ENCODE peak calls at places on chromosomes 4 and X, in four cellular contexts. One of them, this sample, is unnamed. For H4K20me1 and H3K4me1, the result is how much of the 10 kb centered on the place peaks cover.

GRCh38 chrX:34655496-34656258 is 1.4 kb downstream of the TMEM47 start:
- DNase-seq in GM12878: no peak
- DNase-seq in H9: no peak
- DNase-seq in IMR-90: no peak
- DNase-seq in this sample: peak

GRCh38 chrX:17167915-17168314 is 207.1 kb upstream of the NHS start:
- DNase-seq in H9: no peak
- DNase-seq in GM12878: no peak
- DNase-seq in IMR-90: no peak
- DNase-seq in this sample: no peak

GRCh38 chrX:102995316-102995715 is 58.2 kb downstream of the RAB40AL start:
- DNase-seq in H9: no peak
- DNase-seq in IMR-90: no peak
- DNase-seq in GM12878: no peak
- DNase-seq in this sample: no peak

GRCh38 chr4:15805583-15806517 is 27.7 kb downstream of the CD38 start:
- DNase-seq in IMR-90: peak
- DNase-seq in GM12878: peak
- DNase-seq in H9: peak
- DNase-seq in this sample: peak

GRCh38 chr4:63170923-63171322 is 1238.3 kb downstream of the TECRL start:
- DNase-seq in GM12878: no peak
- DNase-seq in IMR-90: no peak
- DNase-seq in H9: no peak
- DNase-seq in this sample: no peak

GRCh38 chrX:154039577-154039976 is 19.9 kb upstream of the IRAK1 start:
- DNase-seq in IMR-90: no peak
- DNase-seq in GM12878: no peak
- DNase-seq in H9: no peak
- DNase-seq in this sample: no peak

GRCh38 chr4:2251795-2252529 is 9.9 kb downstream of the MXD4 start:
- DNase-seq in GM12878: no peak
- DNase-seq in IMR-90: no peak
- DNase-seq in H9: no peak
- DNase-seq in this sample: no peak

GRCh38 chr4:87251104-87251503 is 30.7 kb upstream of the KLHL8 start:
- DNase-seq in H9: no peak
- DNase-seq in GM12878: no peak
- DNase-seq in IMR-90: no peak
- DNase-seq in this sample: peak

GRCh38 chr4:178976861-178977260 is 1534.6 kb upstream of the AGA start:
- DNase-seq in H9: no peak
- DNase-seq in IMR-90: no peak
- DNase-seq in GM12878: no peak
- DNase-seq in this sample: no peak

GRCh38 chr4:136750898-136751297 is 781.4 kb downstream of the PCDH18 start:
- DNase-seq in GM12878: no peak
- DNase-seq in IMR-90: peak
- DNase-seq in H9: no peak
- DNase-seq in this sample: no peak

GRCh38 chrX:13476384-13476783 is 93.0 kb upstream of the EGFL6 start:
- DNase-seq in H9: no peak
- DNase-seq in IMR-90: no peak
- DNase-seq in GM12878: no peak
- DNase-seq in this sample: no peak

GRCh38 chrX:38109042-38109904 is 102.9 kb downstream of the SYTL5 start:
- DNase-seq in H9: no peak
- DNase-seq in GM12878: no peak
- DNase-seq in IMR-90: no peak
- DNase-seq in this sample: no peak

GRCh38 chr4:134326866-134327265 is 125.3 kb upstream of the PABPC4L start:
- DNase-seq in H9: no peak
- DNase-seq in IMR-90: no peak
- DNase-seq in GM12878: no peak
- DNase-seq in this sample: no peak

GRCh38 chr4:138588501-138588900 is 346.4 kb upstream of the SLC7A11 start:
- DNase-seq in GM12878: no peak
- DNase-seq in IMR-90: no peak
- DNase-seq in H9: no peak
- DNase-seq in this sample: no peak

GRCh38 chr4:26420438-26420837 is 69.8 kb downstream of the CCKAR start:
- DNase-seq in IMR-90: peak
- DNase-seq in GM12878: no peak
- DNase-seq in H9: no peak
- DNase-seq in this sample: no peak

GRCh38 chrX:137362583-137362982 is 203.3 kb upstream of the ZIC3 start:
- DNase-seq in IMR-90: no peak
- DNase-seq in GM12878: no peak
- DNase-seq in H9: no peak
- DNase-seq in this sample: no peak

DNA sequence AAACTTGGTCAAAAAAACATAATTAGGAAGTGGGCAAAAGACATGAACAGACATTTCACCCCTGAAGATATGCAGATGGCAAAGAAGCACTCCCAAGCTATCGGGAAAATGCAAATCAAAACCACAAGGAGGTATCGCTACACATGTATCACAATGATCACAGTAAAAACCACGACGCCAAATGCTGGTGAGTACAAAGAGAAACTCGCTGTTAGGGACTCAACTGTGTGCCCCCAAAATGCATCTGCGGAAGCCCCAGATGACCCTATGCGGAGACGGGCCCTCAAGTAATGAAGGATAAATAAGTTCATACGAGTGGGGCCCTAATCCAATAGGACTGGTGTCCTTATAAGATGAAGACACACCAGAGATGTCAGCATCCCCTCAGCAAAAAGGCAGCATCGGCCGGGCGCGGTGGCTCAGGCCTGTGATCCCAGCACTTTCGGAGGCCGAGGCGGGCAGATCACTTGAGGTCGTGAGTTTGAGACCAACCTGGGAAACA is 10.2 kb downstream of the GAK start:
- DNase-seq in IMR-90: no peak
- DNase-seq in H9: no peak
- DNase-seq in GM12878: peak
- DNase-seq in this sample: no peak
- H4K20me1 ChIP-seq in IMR-90: half or more
- H4K20me1 ChIP-seq in H9: under half
- H4K20me1 ChIP-seq in GM12878: under half
- H4K20me1 ChIP-seq in this sample: under half

GRCh38 chr4:123443401-123444297 is 47.1 kb downstream of the SPRY1 start:
- DNase-seq in GM12878: peak
- DNase-seq in H9: no peak
- DNase-seq in IMR-90: peak
- DNase-seq in this sample: no peak
- H3K27ac ChIP-seq in GM12878: peak
- H3K27ac ChIP-seq in H9: peak
- H3K27ac ChIP-seq in IMR-90: peak
- H3K27ac ChIP-seq in this sample: peak

GRCh38 chr4:7515390-7515902 is 80.7 kb upstream of the PSAPL1 start:
- DNase-seq in IMR-90: no peak
- DNase-seq in H9: no peak
- DNase-seq in GM12878: no peak
- DNase-seq in this sample: no peak

GRCh38 chr4:7514281-7514680 is 79.6 kb upstream of the PSAPL1 start:
- DNase-seq in GM12878: no peak
- DNase-seq in H9: no peak
- DNase-seq in IMR-90: no peak
- DNase-seq in this sample: no peak

GRCh38 chr4:7516773-7517144 is 82.0 kb upstream of the PSAPL1 start:
- DNase-seq in IMR-90: no peak
- DNase-seq in GM12878: no peak
- DNase-seq in H9: no peak
- DNase-seq in this sample: no peak

GRCh38 chr4:7514789-7515188 is 80.1 kb upstream of the PSAPL1 start:
- DNase-seq in GM12878: no peak
- DNase-seq in IMR-90: no peak
- DNase-seq in H9: no peak
- DNase-seq in this sample: no peak

DNA sequence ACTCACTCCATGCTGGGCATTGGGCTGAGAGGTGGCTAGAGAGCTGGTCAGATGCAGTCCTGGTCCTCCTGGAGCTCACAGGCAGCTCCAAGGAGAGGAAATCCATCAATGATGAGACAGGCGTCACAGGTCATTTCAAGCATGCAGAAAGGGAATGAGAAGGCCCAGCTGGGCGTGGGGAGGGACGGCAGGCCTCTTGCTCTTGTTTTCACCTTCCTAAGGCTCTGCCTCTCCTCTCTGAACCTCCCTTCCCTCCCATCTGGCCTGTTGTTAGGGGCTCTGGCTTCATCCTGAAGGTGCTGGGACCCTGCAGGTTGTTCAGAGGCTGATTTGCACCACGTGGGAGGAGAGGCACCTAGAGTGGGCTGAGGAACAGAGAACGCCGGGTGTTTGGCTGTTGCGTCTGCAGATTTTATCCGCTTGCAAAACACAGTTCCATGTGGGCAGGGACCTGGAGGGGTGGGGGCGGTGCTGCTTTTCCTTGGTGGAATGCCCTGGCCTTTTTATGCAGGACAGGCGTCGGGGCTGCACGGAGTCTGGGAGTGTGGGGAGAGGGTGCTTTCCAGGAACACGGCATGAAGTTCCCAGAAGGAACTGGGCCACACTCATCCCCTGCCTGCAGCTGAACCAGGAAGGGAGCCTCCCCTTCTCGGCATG is 81.5 kb upstream of the PSAPL1 start:
- DNase-seq in GM12878: no peak
- DNase-seq in H9: no peak
- DNase-seq in IMR-90: no peak
- DNase-seq in this sample: no peak
- H3K4me1 ChIP-seq in GM12878: under half
- H3K4me1 ChIP-seq in H9: under half
- H3K4me1 ChIP-seq in IMR-90: under half
- H3K4me1 ChIP-seq in this sample: under half

GRCh38 chr4:763922-764321 is 58.3 kb downstream of the PCGF3 start:
- DNase-seq in H9: no peak
- DNase-seq in IMR-90: no peak
- DNase-seq in GM12878: no peak
- DNase-seq in this sample: no peak

GRCh38 chr4:762211-763190 is 56.9 kb downstream of the PCGF3 start:
- DNase-seq in GM12878: no peak
- DNase-seq in IMR-90: no peak
- DNase-seq in H9: no peak
- DNase-seq in this sample: peak

GRCh38 chr4:766152-766515 is 59.8 kb downstream of the CPLX1 start:
- DNase-seq in H9: no peak
- DNase-seq in GM12878: no peak
- DNase-seq in IMR-90: peak
- DNase-seq in this sample: no peak

GRCh38 chr4:763191-763810 is 57.7 kb downstream of the PCGF3 start:
- DNase-seq in GM12878: no peak
- DNase-seq in IMR-90: no peak
- DNase-seq in H9: no peak
- DNase-seq in this sample: no peak

DNA sequence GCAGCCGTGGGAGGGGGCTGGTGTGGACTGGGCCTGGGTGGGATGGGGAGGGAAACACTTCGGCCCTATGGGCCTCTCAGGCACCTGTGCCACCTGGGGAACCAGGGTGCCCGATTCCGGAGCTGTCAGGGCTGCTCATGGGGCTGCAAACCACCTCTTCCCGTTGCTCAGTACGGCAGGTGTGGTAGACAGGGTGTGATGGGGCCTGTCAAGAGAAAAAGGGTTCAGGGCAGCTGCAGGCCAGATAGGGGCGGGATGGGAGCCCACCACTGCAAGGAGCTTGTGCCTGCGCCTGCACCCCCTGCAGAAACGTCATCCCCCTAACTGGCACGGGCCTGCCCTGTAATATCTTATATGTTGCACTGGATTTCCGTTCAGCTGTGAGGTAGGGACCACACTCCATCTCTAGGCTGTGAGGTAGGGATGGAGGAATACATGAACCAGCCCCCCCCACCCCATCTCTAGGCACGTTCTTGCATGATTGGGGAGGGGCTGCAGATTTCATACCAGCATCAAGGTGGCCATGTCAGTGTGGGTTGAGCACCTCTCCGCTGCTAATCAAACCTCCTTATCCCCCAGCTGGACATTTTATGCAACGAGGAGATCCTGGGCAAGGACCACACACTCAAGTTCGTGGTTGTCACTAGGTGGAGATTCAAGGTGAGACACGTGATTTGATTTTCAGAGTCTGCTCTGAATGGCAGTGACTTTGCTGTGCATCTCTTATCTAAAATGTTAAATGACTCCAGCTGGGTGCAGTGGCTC is 59.0 kb downstream of the PCGF3 start:
- DNase-seq in GM12878: no peak
- DNase-seq in IMR-90: no peak
- DNase-seq in H9: no peak
- DNase-seq in this sample: no peak
- H4K20me1 ChIP-seq in GM12878: under half
- H4K20me1 ChIP-seq in IMR-90: half or more
- H4K20me1 ChIP-seq in H9: under half
- H4K20me1 ChIP-seq in this sample: under half

GRCh38 chr4:7844247-7844991 is 95.2 kb downstream of the AFAP1 start:
- DNase-seq in IMR-90: peak
- DNase-seq in GM12878: no peak
- DNase-seq in H9: peak
- DNase-seq in this sample: peak

GRCh38 chr4:7839856-7840255 is 99.8 kb downstream of the AFAP1 start:
- DNase-seq in IMR-90: no peak
- DNase-seq in H9: no peak
- DNase-seq in GM12878: no peak
- DNase-seq in this sample: no peak

GRCh38 chr4:7841071-7841470 is 98.6 kb downstream of the AFAP1 start:
- DNase-seq in H9: no peak
- DNase-seq in IMR-90: no peak
- DNase-seq in GM12878: no peak
- DNase-seq in this sample: no peak

GRCh38 chr4:7843831-7844230 is 95.8 kb downstream of the AFAP1 start:
- DNase-seq in H9: no peak
- DNase-seq in GM12878: no peak
- DNase-seq in IMR-90: no peak
- DNase-seq in this sample: no peak

GRCh38 chr4:7842384-7843279 is 97.0 kb downstream of the AFAP1 start:
- DNase-seq in IMR-90: peak
- DNase-seq in GM12878: no peak
- DNase-seq in H9: no peak
- DNase-seq in this sample: peak
- H3K27ac ChIP-seq in IMR-90: peak
- H3K27ac ChIP-seq in GM12878: no peak
- H3K27ac ChIP-seq in H9: no peak
- H3K27ac ChIP-seq in this sample: peak

DNA sequence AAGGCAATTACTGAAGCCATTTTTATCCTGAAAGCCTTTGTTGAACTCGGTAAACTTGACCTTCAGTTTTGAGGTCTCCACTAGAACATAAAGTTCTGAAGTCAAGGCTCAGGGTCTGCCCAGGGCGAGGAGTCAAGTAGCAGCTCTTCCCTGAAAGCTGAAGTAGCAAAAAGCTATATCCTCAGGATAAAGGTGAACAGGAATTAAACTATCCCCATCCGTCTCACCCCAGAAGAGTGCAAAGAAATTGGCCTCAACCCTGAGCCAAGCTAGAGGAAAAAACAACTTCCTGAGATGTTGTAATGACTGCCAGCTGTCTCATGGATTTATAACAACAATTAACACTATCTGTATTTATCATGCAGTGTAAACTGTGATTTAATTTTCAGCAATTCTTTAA is 590.8 kb downstream of the SPRY1 start:
- DNase-seq in H9: no peak
- DNase-seq in IMR-90: no peak
- DNase-seq in GM12878: no peak
- DNase-seq in this sample: peak
- H3K4me1 ChIP-seq in H9: under half
- H3K4me1 ChIP-seq in IMR-90: under half
- H3K4me1 ChIP-seq in GM12878: under half
- H3K4me1 ChIP-seq in this sample: under half